ENCODE peak calls at places on chromosome 13, in eight cellular contexts. Q, M, B, V, D, Z, S and R are unnamed samples.

GRCh38 chr13:91017031-91017668 is 330.3 kb upstream of the MIR17HG start:
- DNase-seq in Q (peak; percentile 50), M (peak; percentile 44), B (no peak), V (peak; percentile 34), D (peak; percentile 87), Z (no peak), S (peak; percentile 74), R (peak; percentile 9)

GRCh38 chr13:106701810-106702341 is 133.9 kb upstream of the ARGLU1 start:
- DNase-seq in Q (no peak), M (no peak), B (peak; percentile 67), V (no peak), D (no peak), Z (peak; percentile 23), S (no peak), R (no peak)

GRCh38 chr13:32829676-32830091 is 186.5 kb upstream of the KL start:
- DNase-seq in Q (no peak), M (peak; percentile 21), B (no peak), V (peak; percentile 40), D (peak; percentile 83), Z (no peak), S (no peak), R (no peak)

GRCh38 chr13:44232729-44233128 is 140.9 kb upstream of the SERP2 start:
- DNase-seq in Q (no peak), M (no peak), B (no peak), V (no peak), D (no peak), Z (no peak), S (no peak), R (no peak)

GRCh38 chr13:40338217-40338616 is 328.2 kb downstream of the FOXO1 start:
- DNase-seq in Q (no peak), M (no peak), B (no peak), V (no peak), D (no peak), Z (no peak), S (peak; percentile 13), R (no peak)

GRCh38 chr13:84097148-84097547 is 214.9 kb upstream of the SLITRK1 start:
- DNase-seq in Q (no peak), M (no peak), B (no peak), V (no peak), D (no peak), Z (no peak), S (no peak), R (no peak)

GRCh38 chr13:40433577-40433976 is 232.9 kb downstream of the FOXO1 start:
- DNase-seq in Q (no peak), M (no peak), B (no peak), V (no peak), D (no peak), Z (no peak), S (no peak), R (no peak)

GRCh38 chr13:68713394-68713793 is 1394.2 kb upstream of the ATXN8OS start:
- DNase-seq in Q (no peak), M (no peak), B (no peak), V (no peak), D (peak; percentile 61), Z (no peak), S (no peak), R (peak; percentile 72)

GRCh38 chr13:113845723-113846638 is 17.9 kb downstream of the GAS6 start:
- DNase-seq in Q (no peak), M (no peak), B (no peak), V (no peak), D (peak; percentile 29), Z (no peak), S (no peak), R (no peak)

GRCh38 chr13:59211636-59212035 is 952.1 kb downstream of the DIAPH3 start:
- DNase-seq in Q (no peak), M (no peak), B (no peak), V (no peak), D (no peak), Z (no peak), S (no peak), R (no peak)

GRCh38 chr13:36163809-36164308 is 32.7 kb upstream of the DCLK1 start:
- DNase-seq in Q (peak; percentile 57), M (no peak), B (peak; percentile 40), V (no peak), D (no peak), Z (peak; percentile 66), S (no peak), R (no peak)

GRCh38 chr13:112994084-112994780 is 25.2 kb downstream of the MCF2L start:
- DNase-seq in Q (no peak), M (no peak), B (no peak), V (no peak), D (no peak), Z (no peak), S (no peak), R (no peak)

GRCh38 chr13:92896842-92897241 is 329.8 kb upstream of the GPC6 start:
- DNase-seq in Q (peak; percentile 49), M (peak; percentile 40), B (no peak), V (no peak), D (peak; percentile 46), Z (no peak), S (no peak), R (no peak)

GRCh38 chr13:30998548-30999140 is 66.2 kb downstream of the TEX26 start:
- DNase-seq in Q (peak; percentile 50), M (no peak), B (no peak), V (no peak), D (peak; percentile 19), Z (no peak), S (no peak), R (no peak)

GRCh38 chr13:26954981-26955380 is 194.4 kb upstream of the GPR12 start:
- DNase-seq in Q (no peak), M (no peak), B (no peak), V (no peak), D (no peak), Z (no peak), S (no peak), R (no peak)

GRCh38 chr13:113369881-113370280 is 6.0 kb upstream of the GRTP1 start:
- DNase-seq in Q (no peak), M (no peak), B (no peak), V (no peak), D (peak; percentile 37), Z (no peak), S (peak; percentile 35), R (no peak)

GRCh38 chr13:25180795-25181537 is 8.9 kb upstream of the AMER2 start:
- DNase-seq in Q (no peak), M (no peak), B (no peak), V (no peak), D (no peak), Z (no peak), S (peak; percentile 28), R (no peak)

GRCh38 chr13:85508683-85509329 is 290.4 kb downstream of the SLITRK6 start:
- DNase-seq in Q (peak; percentile 2), M (no peak), B (no peak), V (no peak), D (peak; percentile 69), Z (no peak), S (peak; percentile 47), R (peak; percentile 7)

GRCh38 chr13:51070005-51070649 is 40.9 kb downstream of the C13orf42 start:
- DNase-seq in Q (peak; percentile 89), M (peak; percentile 66), B (peak; percentile 80), V (peak; percentile 62), D (peak; percentile 96), Z (peak; percentile 85), S (peak; percentile 96), R (peak; percentile 87)

GRCh38 chr13:110507678-110508381 is 53.7 kb downstream of the RAB20 start:
- DNase-seq in Q (no peak), M (peak; percentile 32), B (no peak), V (no peak), D (no peak), Z (peak; percentile 63), S (no peak), R (no peak)

GRCh38 chr13:107838592-107839161 is 376.7 kb downstream of the LIG4 start:
- DNase-seq in Q (no peak), M (no peak), B (no peak), V (no peak), D (peak; percentile 67), Z (no peak), S (no peak), R (no peak)

GRCh38 chr13:49995535-49996165 is 1.2 kb upstream of the TRIM13 start:
- DNase-seq in Q (no peak), M (no peak), B (no peak), V (no peak), D (no peak), Z (no peak), S (no peak), R (no peak)

DNA sequence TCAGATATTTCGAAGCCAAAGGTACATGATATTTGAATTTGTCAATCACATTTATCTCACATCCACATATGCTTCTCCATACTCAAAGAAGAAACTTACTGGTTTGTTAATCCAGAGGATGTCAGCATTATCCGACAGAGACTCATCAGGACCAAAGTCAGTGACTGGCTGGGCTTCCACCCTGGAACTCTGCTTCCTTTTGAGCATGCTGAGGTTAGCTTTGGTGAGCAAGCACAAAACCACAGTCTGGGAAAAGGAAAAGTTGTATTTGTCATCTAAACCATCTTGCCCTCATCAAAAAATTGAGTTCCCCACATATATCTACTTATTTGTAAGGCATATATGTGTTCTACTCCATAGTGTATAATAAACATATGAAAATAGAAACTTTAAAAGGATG is 17.4 kb downstream of the NALCN start:
- DNase-seq in Q (no peak), M (no peak), B (no peak), V (no peak), D (no peak), Z (no peak), S (no peak), R (no peak)
- H3K27ac ChIP-seq in Q (no peak overlapping the region), M (no peak overlapping the region), B (no peak overlapping the region), V (no peak overlapping the region), D (no peak overlapping the region), Z (no peak overlapping the region), S (no peak overlapping the region), R (no peak overlapping the region)

GRCh38 chr13:80047406-80047805 is 293.5 kb downstream of the SPRY2 start:
- DNase-seq in Q (no peak), M (no peak), B (no peak), V (no peak), D (no peak), Z (no peak), S (no peak), R (no peak)
- H3K4me3 ChIP-seq in Q (no peak overlapping the region), M (no peak overlapping the region), B (no peak overlapping the region), V (no peak overlapping the region), D (no peak overlapping the region), Z (no peak overlapping the region), S (no peak overlapping the region), R (no peak overlapping the region)

GRCh38 chr13:46062190-46062589 is 9.6 kb upstream of the ZC3H13 start:
- DNase-seq in Q (no peak), M (no peak), B (no peak), V (no peak), D (no peak), Z (no peak), S (no peak), R (no peak)
- H3K27ac ChIP-seq in Q (no peak overlapping the region), M (no peak overlapping the region), B (no peak overlapping the region), V (no peak overlapping the region), D (no peak overlapping the region), Z (no peak overlapping the region), S (no peak overlapping the region), R (no peak overlapping the region)

DNA sequence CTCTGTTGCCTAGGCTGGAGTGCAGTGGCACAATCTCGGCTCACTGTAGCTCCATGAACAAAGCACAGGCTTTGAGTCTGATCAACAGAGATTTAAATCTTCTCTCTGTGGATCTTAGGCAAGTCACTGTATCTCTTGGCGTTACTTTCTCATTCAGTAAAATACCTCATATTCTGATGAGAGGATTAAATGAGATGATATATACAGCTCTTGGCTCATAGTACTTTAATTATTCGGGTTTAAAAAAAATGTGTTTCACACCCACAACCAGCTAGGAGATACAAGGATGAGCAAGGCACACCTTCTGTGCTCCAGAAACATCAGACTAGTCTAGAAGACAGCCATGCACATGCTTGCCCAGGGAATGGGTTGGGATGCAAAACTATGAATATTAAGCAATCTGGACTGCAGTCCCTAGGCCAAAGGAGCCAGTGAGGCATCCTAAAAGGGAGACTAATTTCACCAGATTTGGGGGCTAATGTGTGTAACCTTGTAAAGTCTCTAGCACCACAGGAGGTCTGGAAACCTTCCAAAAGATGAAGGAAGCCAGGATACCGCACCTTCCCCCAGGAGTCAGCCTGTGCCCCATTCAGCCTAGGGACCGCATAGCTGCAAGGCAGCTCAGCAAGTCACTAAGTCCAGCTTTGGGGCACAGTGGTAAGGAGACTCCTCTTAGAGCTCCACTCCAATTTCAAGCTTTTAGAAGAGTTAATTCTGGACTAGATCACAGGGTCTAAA is 2.5 kb downstream of the VPS36 start:
- DNase-seq in Q (no peak), M (no peak), B (no peak), V (no peak), D (no peak), Z (no peak), S (no peak), R (no peak)
- H3K4me3 ChIP-seq in Q (no peak overlapping the region), M (no peak overlapping the region), B (peak overlapping the region; percentile 80), V (no peak overlapping the region), D (peak overlapping the region; percentile 66), Z (peak overlapping the region; percentile 95), S (no peak overlapping the region), R (no peak overlapping the region)